ENCODE peak calls at places on chromosomes 6 and 20, in seven cellular contexts. Y is neural crest cell, Q is astrocyte of the cerebellum, W is fibroblast of mammary gland, O is activated B cell treated with CpG ODN at 0.5 μM for 24 hours, H is left lung, L is RWPE2. T is an unnamed sample.

GRCh38 chr6:19408331-19408730 is 428.8 kb upstream of the ID4 start:
- DNase-seq in Y (no peak), Q (no peak), W (peak), O (no peak), H (no peak), L (no peak), T (no peak)

GRCh38 chr6:112232845-112233256 is 21.5 kb downstream of the LAMA4 start:
- DNase-seq in Y (no peak), Q (peak), W (peak), O (no peak), H (no peak), L (no peak), T (no peak)

GRCh38 chr20:2195614-2196013 is 94.0 kb downstream of the STK35 start:
- DNase-seq in Y (no peak), Q (no peak), W (no peak), O (no peak), H (no peak), L (no peak), T (no peak)

GRCh38 chr20:9458075-9458818 is 56.1 kb upstream of the LAMP5 start:
- DNase-seq in Y (no peak), Q (no peak), W (peak), O (no peak), H (no peak), L (no peak), T (no peak)

GRCh38 chr6:8499540-8499939 is 64.2 kb upstream of the SLC35B3 start:
- DNase-seq in Y (peak), Q (no peak), W (no peak), O (no peak), H (no peak), L (no peak), T (no peak)

GRCh38 chr6:40822619-40823018 is 216.4 kb downstream of the UNC5CL start:
- DNase-seq in Y (no peak), Q (no peak), W (no peak), O (no peak), H (no peak), L (no peak), T (no peak)

GRCh38 chr20:24469116-24470030 is at the start of gene SYNDIG1:
- DNase-seq in Y (peak), Q (no peak), W (no peak), O (no peak), H (peak), L (no peak), T (no peak)

GRCh38 chr20:59813948-59814834 is 119.2 kb downstream of the SYCP2 start:
- DNase-seq in Y (no peak), Q (no peak), W (no peak), O (no peak), H (no peak), L (peak), T (no peak)

GRCh38 chr20:62405108-62405980 is 1.7 kb downstream of the CABLES2 start:
- DNase-seq in Y (peak), Q (peak), W (peak), O (no peak), H (no peak), L (peak), T (no peak)

GRCh38 chr6:13811627-13812358 is 2.6 kb downstream of the MCUR1 start:
- DNase-seq in Y (no peak), Q (no peak), W (no peak), O (no peak), H (no peak), L (no peak), T (no peak)

GRCh38 chr6:143346004-143346403 is 104.5 kb downstream of the ADAT2 start:
- DNase-seq in Y (no peak), Q (no peak), W (no peak), O (no peak), H (no peak), L (no peak), T (no peak)

GRCh38 chr20:63475209-63475608 is 2.8 kb upstream of the KCNQ2 start:
- DNase-seq in Y (no peak), Q (no peak), W (peak), O (no peak), H (no peak), L (peak), T (no peak)

GRCh38 chr6:108097882-108098281 is 23.3 kb upstream of the OSTM1 start:
- DNase-seq in Y (no peak), Q (no peak), W (peak), O (no peak), H (no peak), L (no peak), T (no peak)

GRCh38 chr6:28643017-28643740 is 117.5 kb downstream of the GPX5 start:
- DNase-seq in Y (peak), Q (no peak), W (peak), O (no peak), H (no peak), L (no peak), T (no peak)

GRCh38 chr6:71737953-71738352 is 148.4 kb upstream of the RIMS1 start:
- DNase-seq in Y (no peak), Q (no peak), W (no peak), O (no peak), H (no peak), L (no peak), T (no peak)

GRCh38 chr20:45951925-45952834 is 17.7 kb downstream of the PCIF1 start:
- DNase-seq in Y (no peak), Q (no peak), W (no peak), O (no peak), H (peak), L (no peak), T (no peak)

GRCh38 chr6:167394330-167394729 is 69.4 kb downstream of the TTLL2 start:
- DNase-seq in Y (no peak), Q (peak), W (no peak), O (no peak), H (no peak), L (no peak), T (no peak)

GRCh38 chr6:2125158-2125557 is 120.2 kb downstream of the GMDS start:
- DNase-seq in Y (no peak), Q (no peak), W (no peak), O (no peak), H (no peak), L (no peak), T (no peak)

GRCh38 chr6:15244605-15245360 is 1.1 kb upstream of the JARID2 start:
- DNase-seq in Y (peak), Q (peak), W (peak), O (no peak), H (no peak), L (peak), T (no peak)

GRCh38 chr6:105594821-105595220 is 191.9 kb upstream of the PREP start:
- DNase-seq in Y (no peak), Q (no peak), W (peak), O (no peak), H (no peak), L (no peak), T (no peak)

GRCh38 chr6:128806274-128806673 is 76.7 kb upstream of the LAMA2 start:
- DNase-seq in Y (no peak), Q (no peak), W (peak), O (no peak), H (no peak), L (no peak), T (no peak)

GRCh38 chr20:46164166-46164565 is 46.1 kb downstream of the CD40 start:
- DNase-seq in Y (no peak), Q (no peak), W (no peak), O (no peak), H (no peak), L (no peak), T (no peak)

GRCh38 chr6:83193747-83194582 is 808 bp downstream of the RWDD2A start:
- DNase-seq in Y (peak), Q (no peak), W (no peak), O (peak), H (peak), L (no peak), T (no peak)

GRCh38 chr20:2619337-2619736 is 33.1 kb upstream of the NOP56 start:
- DNase-seq in Y (no peak), Q (no peak), W (no peak), O (no peak), H (no peak), L (no peak), T (no peak)

GRCh38 chr6:2854394-2854982 is 12.8 kb upstream of the SERPINB1 start:
- DNase-seq in Y (no peak), Q (no peak), W (peak), O (no peak), H (no peak), L (no peak), T (no peak)

GRCh38 chr20:4978050-4978918 is 23.0 kb downstream of the SLC23A2 start:
- DNase-seq in Y (no peak), Q (no peak), W (no peak), O (no peak), H (no peak), L (no peak), T (no peak)

DNA sequence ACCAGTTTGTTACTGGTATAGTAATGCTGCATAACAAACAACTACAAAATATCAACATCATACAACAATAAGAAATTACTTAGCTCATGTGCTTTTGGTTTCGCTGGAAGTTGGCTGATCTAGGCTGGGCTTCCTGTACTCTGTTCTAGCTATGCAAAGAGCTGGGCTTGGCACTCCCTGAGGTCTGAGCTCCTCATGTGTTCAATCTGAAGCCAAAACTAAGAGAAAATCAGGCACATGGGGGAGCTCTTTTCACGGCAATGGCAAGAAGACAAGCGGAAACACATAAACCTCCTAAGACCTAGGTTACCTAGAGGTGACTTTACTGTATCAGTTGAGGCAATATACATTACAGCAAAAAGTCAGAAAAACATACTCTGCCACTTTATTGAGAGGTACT is 574.2 kb downstream of the KHDRBS2 start:
- DNase-seq in Y (peak), Q (no peak), W (no peak), O (no peak), H (no peak), L (no peak), T (no peak)
- TF ChIP-seq CTCF in Y (no peak), Q (no peak), W (no peak), O (no peak), H (no peak), L (no peak), T (no peak)

GRCh38 chr6:39302011-39302410 is 12.2 kb downstream of the KCNK17 start:
- DNase-seq in Y (no peak), Q (no peak), W (no peak), O (no peak), H (no peak), L (no peak), T (no peak)

GRCh38 chr6:39302669-39303424 is 11.4 kb downstream of the KCNK17 start:
- DNase-seq in Y (peak), Q (peak), W (peak), O (peak), H (peak), L (no peak), T (no peak)

GRCh38 chr6:39301606-39302005 is 12.6 kb downstream of the KCNK17 start:
- DNase-seq in Y (peak), Q (no peak), W (no peak), O (no peak), H (no peak), L (no peak), T (no peak)

GRCh38 chr6:39304951-39305350 is 9.3 kb downstream of the KCNK17 start:
- DNase-seq in Y (no peak), Q (no peak), W (no peak), O (no peak), H (no peak), L (no peak), T (no peak)

GRCh38 chr6:39303425-39304153 is 10.6 kb downstream of the KCNK17 start:
- DNase-seq in Y (no peak), Q (no peak), W (no peak), O (no peak), H (no peak), L (no peak), T (no peak)
- TF ChIP-seq CTCF in Y (no peak), Q (no peak), W (no peak), O (no peak), H (peak), L (peak), T (peak)

GRCh38 chr20:35305682-35306556 is 13.7 kb upstream of the FAM83C start:
- DNase-seq in Y (no peak), Q (peak), W (peak), O (no peak), H (peak), L (peak), T (no peak)

GRCh38 chr20:35303735-35304431 is 11.7 kb upstream of the FAM83C start:
- DNase-seq in Y (peak), Q (peak), W (peak), O (peak), H (no peak), L (peak), T (no peak)

GRCh38 chr20:35307666-35308653 is 15.7 kb upstream of the FAM83C start:
- DNase-seq in Y (no peak), Q (peak), W (peak), O (no peak), H (no peak), L (peak), T (no peak)

GRCh38 chr20:35304956-35305355 is 12.7 kb upstream of the FAM83C start:
- DNase-seq in Y (no peak), Q (no peak), W (no peak), O (no peak), H (no peak), L (peak), T (no peak)

GRCh38 chr20:35306931-35307517 is 14.8 kb upstream of the FAM83C start:
- DNase-seq in Y (peak), Q (peak), W (peak), O (no peak), H (no peak), L (peak), T (no peak)
- TF ChIP-seq CTCF in Y (peak), Q (peak), W (peak), O (no peak), H (peak), L (peak), T (peak)

GRCh38 chr6:66568271-66568670 is 861.2 kb upstream of the EYS start:
- DNase-seq in Y (no peak), Q (no peak), W (no peak), O (no peak), H (no peak), L (no peak), T (no peak)
- TF ChIP-seq CTCF in Y (no peak), Q (no peak), W (no peak), O (no peak), H (no peak), L (no peak), T (no peak)

DNA sequence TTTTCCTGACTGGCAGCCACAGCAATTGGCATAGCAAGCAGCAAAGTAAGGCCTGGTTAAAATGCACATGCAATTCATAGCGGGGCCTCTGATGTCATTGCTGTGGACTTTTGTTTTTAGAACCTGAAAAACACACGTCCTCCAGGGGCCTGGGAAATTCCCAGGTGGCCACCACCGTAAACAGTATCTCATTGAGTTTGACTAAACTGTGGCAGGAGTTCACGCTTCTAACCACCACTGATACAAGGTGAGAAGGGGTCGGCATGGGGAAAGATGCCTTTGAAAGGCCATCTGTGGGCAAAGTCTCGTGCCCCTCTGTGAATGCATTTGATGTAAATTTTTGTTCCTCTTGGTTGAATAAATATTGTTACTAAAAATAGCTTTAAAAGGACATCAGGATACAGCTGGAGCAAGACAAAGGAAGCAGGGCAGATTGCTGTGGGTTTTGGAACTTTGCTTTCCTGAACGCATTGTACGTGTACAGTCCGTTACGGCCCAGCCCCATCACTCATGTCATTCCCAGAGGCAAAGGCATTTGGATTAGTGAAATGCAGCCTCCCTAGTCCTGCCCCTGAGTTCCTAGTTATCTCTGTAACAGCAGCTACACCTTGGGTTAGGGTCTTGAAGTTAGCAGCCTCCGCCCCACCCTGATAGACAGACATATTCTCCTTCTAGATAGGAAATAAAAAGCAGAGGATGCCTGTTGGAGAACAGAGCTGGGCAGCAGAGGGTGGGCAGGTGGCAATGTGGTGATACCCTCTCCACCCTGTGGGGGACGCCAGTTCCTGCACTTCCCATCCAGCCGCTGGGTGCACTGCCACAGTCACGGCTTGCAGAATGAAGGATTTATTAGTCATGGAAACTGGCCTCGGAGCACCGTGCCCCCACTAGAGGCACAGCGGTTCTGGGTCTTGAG is 80.3 kb downstream of the ZDHHC14 start:
- DNase-seq in Y (no peak), Q (peak), W (no peak), O (peak), H (no peak), L (no peak), T (no peak)
- TF ChIP-seq CTCF in Y (peak), Q (no peak), W (no peak), O (no peak), H (peak), L (no peak), T (peak)

GRCh38 chr6:16818992-16819626 is 57.8 kb upstream of the ATXN1 start:
- DNase-seq in Y (no peak), Q (no peak), W (no peak), O (no peak), H (no peak), L (no peak), T (no peak)

GRCh38 chr6:16819752-16820151 is 58.5 kb upstream of the ATXN1 start:
- DNase-seq in Y (no peak), Q (no peak), W (peak), O (no peak), H (no peak), L (no peak), T (no peak)

GRCh38 chr6:16817594-16817993 is 56.3 kb upstream of the ATXN1 start:
- DNase-seq in Y (no peak), Q (no peak), W (no peak), O (no peak), H (no peak), L (no peak), T (no peak)

GRCh38 chr6:16812993-16813392 is 51.7 kb upstream of the ATXN1 start:
- DNase-seq in Y (no peak), Q (no peak), W (no peak), O (no peak), H (no peak), L (no peak), T (no peak)

DNA sequence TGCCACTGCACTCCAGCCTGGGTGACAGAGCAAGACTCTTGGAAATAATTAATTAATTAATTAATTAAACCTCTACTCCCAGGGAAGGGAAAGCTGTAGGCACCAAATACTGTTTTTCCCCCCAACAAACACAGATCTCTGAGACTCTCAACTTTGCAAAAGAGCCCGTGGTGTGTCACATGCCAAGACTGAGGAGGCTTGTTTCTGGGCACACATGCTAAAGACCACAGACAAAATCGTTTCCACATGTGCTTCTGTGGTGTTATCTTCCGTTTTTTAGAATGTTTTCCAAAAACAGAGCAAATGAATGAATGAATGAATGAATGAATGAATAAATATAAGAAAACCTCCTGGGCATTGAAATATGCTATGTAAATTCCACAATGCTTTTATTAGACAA is 55.6 kb upstream of the ATXN1 start:
- DNase-seq in Y (no peak), Q (no peak), W (no peak), O (no peak), H (no peak), L (no peak), T (no peak)
- TF ChIP-seq CTCF in Y (no peak), Q (no peak), W (no peak), O (no peak), H (no peak), L (no peak), T (no peak)

GRCh38 chr6:160261991-160262718 is 3.5 kb upstream of the SLC22A2 start:
- DNase-seq in Y (no peak), Q (no peak), W (no peak), O (no peak), H (no peak), L (no peak), T (no peak)
- TF ChIP-seq CTCF in Y (peak), Q (no peak), W (no peak), O (no peak), H (no peak), L (no peak), T (peak)

T was measured in chondrocyte.